ENCODE peak calls at places on chromosomes 2 and 18, in seven cellular contexts. G is hepatocyte, L is mammary epithelial cell, J is IMR-90, N is HCT116, M is fibroblast of lung, Y is astrocyte. Z is an unnamed sample.

GRCh38 chr2:191739194-191739593 is 61.3 kb downstream of the NABP1 start:
- DNase-seq in G (no peak), J (no peak), Y (no peak), N (no peak), M (no peak), L (no peak), Z (no peak)

GRCh38 chr2:64319930-64320329 is 134.0 kb upstream of the LGALSL start:
- DNase-seq in G (no peak), J (no peak), M (no peak), N (no peak), Y (no peak), L (no peak), Z (no peak)

GRCh38 chr18:46051731-46052461 is 20.2 kb downstream of the PSTPIP2 start:
- DNase-seq in J (peak; percentile 93), Y (peak; percentile 82), N (no peak), M (peak; percentile 73), G (peak; percentile 78), L (peak; percentile 94), Z (peak; percentile 61)

GRCh38 chr2:11286749-11287148 is 57.7 kb downstream of the ROCK2 start:
- DNase-seq in G (no peak), Y (peak; percentile 35), L (no peak), J (peak; percentile 72), N (no peak), M (peak; percentile 31), Z (no peak)

GRCh38 chr2:109185801-109186570 is 57.0 kb downstream of the SH3RF3 start:
- DNase-seq in N (no peak), Y (peak; percentile 78), M (peak; percentile 80), G (no peak), L (no peak), J (peak; percentile 85), Z (peak; percentile 96)

GRCh38 chr2:189281151-189281550 is 101.6 kb upstream of the COL5A2 start:
- DNase-seq in L (no peak), G (no peak), N (no peak), Y (peak; percentile 44), M (peak; percentile 76), J (peak; percentile 8), Z (no peak)

GRCh38 chr2:20156826-20157605 is 67.9 kb downstream of the SDC1 start:
- DNase-seq in M (no peak), G (peak; percentile 53), Y (no peak), L (no peak), N (no peak), J (no peak), Z (peak; percentile 14)

GRCh38 chr2:132374551-132374950 is 42.1 kb upstream of the GPR39 start:
- DNase-seq in M (peak; percentile 28), L (peak; percentile 60), N (no peak), G (no peak), Y (peak; percentile 75), J (peak; percentile 44), Z (peak; percentile 42)

GRCh38 chr18:50042611-50043010 is 152.3 kb downstream of the MYO5B start:
- DNase-seq in M (no peak), G (no peak), L (no peak), N (no peak), Y (no peak), J (no peak), Z (no peak)

GRCh38 chr18:56982756-56983155 is 164.1 kb upstream of the BOD1L2 start:
- DNase-seq in J (no peak), L (no peak), N (no peak), M (no peak), Y (no peak), G (no peak), Z (no peak)

GRCh38 chr2:85564144-85564563 is 2.9 kb upstream of the GGCX start:
- DNase-seq in M (no peak), G (no peak), N (no peak), Y (no peak), L (no peak), J (no peak), Z (no peak)

GRCh38 chr2:1881998-1882397 is 137.7 kb upstream of the PXDN start:
- DNase-seq in G (no peak), L (no peak), M (no peak), N (no peak), J (no peak), Y (no peak), Z (peak; percentile 61)

GRCh38 chr18:72768681-72769229 is 99.0 kb downstream of the NETO1 start:
- DNase-seq in G (no peak), Y (no peak), N (no peak), M (no peak), L (no peak), J (no peak), Z (no peak)

GRCh38 chr2:178947006-178947405 is 102.9 kb downstream of the CCDC141 start:
- DNase-seq in J (no peak), L (no peak), G (no peak), N (no peak), Y (no peak), M (no peak), Z (no peak)

GRCh38 chr2:74588664-74589063 is 34.1 kb downstream of the DOK1 start:
- DNase-seq in M (no peak), G (no peak), N (no peak), J (no peak), L (no peak), Y (no peak), Z (no peak)

GRCh38 chr2:85768713-85769112 is 14.9 kb downstream of the ATOH8 start:
- DNase-seq in Y (no peak), M (no peak), N (no peak), G (peak; percentile 78), L (no peak), J (no peak), Z (peak; percentile 96)

GRCh38 chr18:28792404-28793103 is 615.6 kb upstream of the CDH2 start:
- DNase-seq in M (no peak), G (peak; percentile 9), L (peak; percentile 33), N (no peak), Y (no peak), J (no peak), Z (no peak)

GRCh38 chr2:115739574-115739973 is 1297.1 kb downstream of the DPP10 start:
- DNase-seq in Y (no peak), G (peak; percentile 7), M (no peak), J (no peak), N (no peak), L (no peak), Z (no peak)

GRCh38 chr2:42696987-42697386 is 66.9 kb downstream of the OXER1 start:
- DNase-seq in G (no peak), M (no peak), L (no peak), N (no peak), J (no peak), Y (no peak), Z (no peak)

GRCh38 chr2:218028562-218029348 is 26.0 kb upstream of the TNS1 start:
- DNase-seq in N (no peak), J (no peak), L (no peak), Y (no peak), M (no peak), G (no peak), Z (peak; percentile 68)

GRCh38 chr2:5703166-5703565 is 11.0 kb downstream of the SOX11 start:
- DNase-seq in G (no peak), M (no peak), L (no peak), Y (no peak), J (no peak), N (no peak), Z (no peak)

DNA sequence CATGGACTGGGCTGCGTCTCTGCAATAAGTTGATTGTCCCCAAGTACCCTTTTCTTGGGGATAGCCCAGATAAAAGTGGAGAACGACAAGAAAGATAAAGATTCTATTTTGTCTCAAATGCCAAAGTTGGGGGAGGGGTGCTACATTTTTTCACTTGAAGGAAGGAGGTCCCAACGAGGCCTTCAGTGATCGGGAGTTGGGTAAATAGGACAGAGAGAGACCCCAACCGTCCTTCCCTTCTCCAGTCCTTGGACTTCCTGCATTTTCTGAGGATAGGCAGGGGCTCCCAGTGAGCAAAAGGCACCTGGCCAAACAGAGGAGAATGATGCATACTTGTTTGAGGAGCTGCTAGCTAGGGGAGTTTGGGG is 3.4 kb upstream of the EN1 start:
- DNase-seq in G (no peak), J (no peak), L (no peak), Y (no peak), M (no peak), N (no peak), Z (peak; percentile 58)
- H3K4me2 ChIP-seq in G (no peak overlapping the region), J (no peak overlapping the region), L (no peak overlapping the region), Y (no peak overlapping the region), M (no peak overlapping the region), N (no peak overlapping the region), Z (no peak overlapping the region)

GRCh38 chr2:32894119-32894728 is 52.5 kb upstream of the LTBP1 start:
- DNase-seq in Y (no peak), N (no peak), L (no peak), G (no peak), J (no peak), M (no peak), Z (no peak)

GRCh38 chr2:32901313-32901712 is 45.4 kb upstream of the LTBP1 start:
- DNase-seq in N (no peak), Y (no peak), L (no peak), J (no peak), M (no peak), G (no peak), Z (no peak)

GRCh38 chr2:32900246-32901000 is 46.3 kb upstream of the LTBP1 start:
- DNase-seq in M (no peak), G (no peak), N (no peak), J (no peak), Y (no peak), L (no peak), Z (no peak)

GRCh38 chr2:32895424-32895823 is 51.3 kb upstream of the LTBP1 start:
- DNase-seq in G (no peak), J (no peak), N (no peak), Y (no peak), L (no peak), M (peak; percentile 33), Z (no peak)
- H3K4me2 ChIP-seq in G (no peak overlapping the region), J (no peak overlapping the region), N (no peak overlapping the region), Y (no peak overlapping the region), L (no peak overlapping the region), M (no peak overlapping the region), Z (peak overlapping the region; percentile 19)

DNA sequence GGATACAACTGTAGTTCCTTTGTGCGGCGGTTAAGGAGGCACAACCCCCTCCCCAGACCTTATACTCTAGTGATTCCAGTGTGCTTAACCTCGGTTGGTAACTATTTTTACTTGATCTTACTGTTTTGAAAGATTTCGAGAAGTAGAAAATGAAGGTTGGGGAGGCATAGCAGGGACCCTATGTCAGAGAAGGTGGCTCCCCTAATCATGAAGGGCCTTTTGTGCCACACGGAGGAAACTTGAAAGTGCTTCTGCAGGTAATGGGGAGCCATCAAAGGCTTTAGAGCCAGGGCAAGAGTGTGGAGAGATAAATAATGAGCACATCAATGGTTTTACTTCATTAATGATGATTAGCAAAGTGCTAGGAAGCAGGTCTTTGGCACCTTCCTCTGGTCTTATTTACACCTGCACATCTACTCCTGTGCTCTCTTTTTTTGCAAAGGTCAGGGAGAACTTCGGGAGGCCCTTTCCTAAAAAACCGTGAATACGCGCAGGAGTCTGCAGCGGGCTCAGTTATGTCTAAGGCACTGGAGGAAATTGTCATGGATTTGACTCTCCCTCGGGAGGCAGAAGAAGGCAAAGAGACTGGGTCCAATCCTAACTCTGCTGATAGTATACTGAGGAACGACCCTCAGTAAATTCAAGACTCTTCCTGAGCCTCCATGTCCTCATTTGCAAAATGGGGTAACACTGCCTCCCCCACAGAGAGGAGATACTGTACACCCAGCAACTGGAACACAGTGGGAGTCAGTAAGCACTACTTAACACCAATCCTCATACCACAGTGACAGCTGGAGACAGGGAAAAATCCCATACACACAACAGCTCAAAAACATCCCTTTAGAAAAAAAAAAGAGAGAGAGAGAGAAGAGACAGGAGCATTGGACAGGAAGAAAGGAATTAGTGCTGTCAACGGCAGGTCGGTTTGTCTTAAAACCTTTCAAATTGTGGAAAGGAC is 81.6 kb downstream of the DDX1 start:
- DNase-seq in Y (no peak), L (no peak), M (no peak), G (no peak), N (no peak), J (no peak), Z (no peak)
- H3K4me2 ChIP-seq in Y (no peak overlapping the region), L (no peak overlapping the region), M (no peak overlapping the region), G (peak overlapping the region; percentile 43), N (no peak overlapping the region), J (no peak overlapping the region), Z (no peak overlapping the region)

GRCh38 chr2:221258464-221258863 is 313.6 kb downstream of the EPHA4 start:
- DNase-seq in L (no peak), J (no peak), G (no peak), Y (no peak), N (no peak), M (no peak), Z (no peak)
- H3K4me2 ChIP-seq in L (no peak overlapping the region), J (no peak overlapping the region), G (no peak overlapping the region), Y (no peak overlapping the region), N (no peak overlapping the region), M (no peak overlapping the region), Z (no peak overlapping the region)

Z was measured in osteoblast.